ENCODE peak calls at places on chromosomes 12 and 14, in eight cellular contexts. One of them, this sample, is unnamed.

GRCh38 chr14:88518592-88519512 is 36.0 kb downstream of the PTPN21 start:
- DNase-seq in neural progenitor cell: no peak
- DNase-seq in colonic mucosa: no peak
- DNase-seq in pancreas: no peak
- DNase-seq in left lung: no peak
- DNase-seq in OCI-LY7: no peak
- DNase-seq in CD8-positive, alpha-beta T cell: no peak
- DNase-seq in HCT116: no peak
- DNase-seq in this sample: no peak

GRCh38 chr12:81354327-81354932 is 276.6 kb downstream of the ACSS3 start:
- DNase-seq in neural progenitor cell: no peak
- DNase-seq in colonic mucosa: no peak
- DNase-seq in pancreas: no peak
- DNase-seq in left lung: no peak
- DNase-seq in OCI-LY7: no peak
- DNase-seq in CD8-positive, alpha-beta T cell: no peak
- DNase-seq in HCT116: no peak
- DNase-seq in this sample: no peak

GRCh38 chr12:22544038-22544979 is at the start of gene C2CD5:
- DNase-seq in neural progenitor cell: peak
- DNase-seq in colonic mucosa: peak
- DNase-seq in pancreas: peak
- DNase-seq in left lung: peak
- DNase-seq in OCI-LY7: peak
- DNase-seq in CD8-positive, alpha-beta T cell: peak
- DNase-seq in HCT116: peak
- DNase-seq in this sample: peak

GRCh38 chr14:68886109-68886434 is 93.0 kb downstream of the ACTN1 start:
- DNase-seq in neural progenitor cell: no peak
- DNase-seq in colonic mucosa: no peak
- DNase-seq in pancreas: no peak
- DNase-seq in left lung: no peak
- DNase-seq in OCI-LY7: no peak
- DNase-seq in CD8-positive, alpha-beta T cell: no peak
- DNase-seq in HCT116: no peak
- DNase-seq in this sample: no peak

GRCh38 chr12:102454808-102455760 is 25.3 kb downstream of the IGF1 start:
- DNase-seq in neural progenitor cell: no peak
- DNase-seq in colonic mucosa: no peak
- DNase-seq in pancreas: no peak
- DNase-seq in left lung: no peak
- DNase-seq in OCI-LY7: no peak
- DNase-seq in CD8-positive, alpha-beta T cell: no peak
- DNase-seq in HCT116: no peak
- DNase-seq in this sample: no peak

GRCh38 chr12:95481072-95481471 is 7.1 kb downstream of the METAP2 start:
- DNase-seq in neural progenitor cell: no peak
- DNase-seq in colonic mucosa: no peak
- DNase-seq in pancreas: no peak
- DNase-seq in left lung: no peak
- DNase-seq in OCI-LY7: no peak
- DNase-seq in CD8-positive, alpha-beta T cell: no peak
- DNase-seq in HCT116: no peak
- DNase-seq in this sample: no peak

GRCh38 chr12:2588345-2588744 is 206.4 kb upstream of the FKBP4 start:
- DNase-seq in neural progenitor cell: no peak
- DNase-seq in colonic mucosa: no peak
- DNase-seq in pancreas: no peak
- DNase-seq in left lung: no peak
- DNase-seq in OCI-LY7: no peak
- DNase-seq in CD8-positive, alpha-beta T cell: no peak
- DNase-seq in HCT116: no peak
- DNase-seq in this sample: no peak

GRCh38 chr12:1473418-1473817 is 121.0 kb downstream of the FBXL14 start:
- DNase-seq in neural progenitor cell: no peak
- DNase-seq in colonic mucosa: no peak
- DNase-seq in pancreas: no peak
- DNase-seq in left lung: no peak
- DNase-seq in OCI-LY7: no peak
- DNase-seq in CD8-positive, alpha-beta T cell: peak
- DNase-seq in HCT116: no peak
- DNase-seq in this sample: no peak

GRCh38 chr14:34951286-34951685 is 31.5 kb upstream of the SRP54 start:
- DNase-seq in neural progenitor cell: no peak
- DNase-seq in colonic mucosa: no peak
- DNase-seq in pancreas: no peak
- DNase-seq in left lung: no peak
- DNase-seq in OCI-LY7: no peak
- DNase-seq in CD8-positive, alpha-beta T cell: no peak
- DNase-seq in HCT116: no peak
- DNase-seq in this sample: no peak

DNA sequence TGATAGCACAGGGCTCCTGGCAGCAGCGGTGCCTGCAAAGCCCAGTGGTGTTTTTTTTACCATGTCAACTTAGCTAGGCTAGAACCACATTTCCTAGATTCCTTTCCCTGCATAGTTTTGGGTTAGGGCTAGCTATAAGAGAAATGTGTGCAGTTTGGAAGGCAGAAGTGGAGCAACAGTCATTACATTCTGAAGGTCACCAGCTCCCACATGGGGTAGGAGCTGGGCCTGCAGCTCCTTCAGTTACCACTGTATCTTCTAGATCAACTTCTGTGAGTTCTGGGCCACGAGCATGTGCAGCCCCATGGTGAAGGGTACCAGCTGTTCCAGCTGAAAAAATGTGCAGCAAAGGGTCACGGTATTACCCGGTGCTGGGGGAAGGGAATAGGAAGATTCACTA is 2.3 kb upstream of the SLC25A3 start:
- DNase-seq in neural progenitor cell: no peak
- DNase-seq in colonic mucosa: no peak
- DNase-seq in pancreas: no peak
- DNase-seq in left lung: no peak
- DNase-seq in OCI-LY7: peak
- DNase-seq in CD8-positive, alpha-beta T cell: no peak
- DNase-seq in HCT116: no peak
- DNase-seq in this sample: no peak
- TF ChIP-seq CTCF in neural progenitor cell: no peak
- TF ChIP-seq CTCF in colonic mucosa: no peak
- TF ChIP-seq CTCF in pancreas: no peak
- TF ChIP-seq CTCF in left lung: no peak
- TF ChIP-seq CTCF in OCI-LY7: peak
- TF ChIP-seq CTCF in CD8-positive, alpha-beta T cell: no peak
- TF ChIP-seq CTCF in HCT116: no peak
- TF ChIP-seq CTCF in this sample: no peak

GRCh38 chr12:124660846-124661245 is 93.4 kb upstream of the NCOR2 start:
- DNase-seq in neural progenitor cell: peak
- DNase-seq in colonic mucosa: no peak
- DNase-seq in pancreas: no peak
- DNase-seq in left lung: no peak
- DNase-seq in OCI-LY7: no peak
- DNase-seq in CD8-positive, alpha-beta T cell: no peak
- DNase-seq in HCT116: no peak
- DNase-seq in this sample: no peak
- H3K27ac ChIP-seq in neural progenitor cell: peak
- H3K27ac ChIP-seq in colonic mucosa: no peak
- H3K27ac ChIP-seq in pancreas: no peak
- H3K27ac ChIP-seq in left lung: no peak
- H3K27ac ChIP-seq in OCI-LY7: no peak
- H3K27ac ChIP-seq in CD8-positive, alpha-beta T cell: no peak
- H3K27ac ChIP-seq in HCT116: no peak
- H3K27ac ChIP-seq in this sample: peak

DNA sequence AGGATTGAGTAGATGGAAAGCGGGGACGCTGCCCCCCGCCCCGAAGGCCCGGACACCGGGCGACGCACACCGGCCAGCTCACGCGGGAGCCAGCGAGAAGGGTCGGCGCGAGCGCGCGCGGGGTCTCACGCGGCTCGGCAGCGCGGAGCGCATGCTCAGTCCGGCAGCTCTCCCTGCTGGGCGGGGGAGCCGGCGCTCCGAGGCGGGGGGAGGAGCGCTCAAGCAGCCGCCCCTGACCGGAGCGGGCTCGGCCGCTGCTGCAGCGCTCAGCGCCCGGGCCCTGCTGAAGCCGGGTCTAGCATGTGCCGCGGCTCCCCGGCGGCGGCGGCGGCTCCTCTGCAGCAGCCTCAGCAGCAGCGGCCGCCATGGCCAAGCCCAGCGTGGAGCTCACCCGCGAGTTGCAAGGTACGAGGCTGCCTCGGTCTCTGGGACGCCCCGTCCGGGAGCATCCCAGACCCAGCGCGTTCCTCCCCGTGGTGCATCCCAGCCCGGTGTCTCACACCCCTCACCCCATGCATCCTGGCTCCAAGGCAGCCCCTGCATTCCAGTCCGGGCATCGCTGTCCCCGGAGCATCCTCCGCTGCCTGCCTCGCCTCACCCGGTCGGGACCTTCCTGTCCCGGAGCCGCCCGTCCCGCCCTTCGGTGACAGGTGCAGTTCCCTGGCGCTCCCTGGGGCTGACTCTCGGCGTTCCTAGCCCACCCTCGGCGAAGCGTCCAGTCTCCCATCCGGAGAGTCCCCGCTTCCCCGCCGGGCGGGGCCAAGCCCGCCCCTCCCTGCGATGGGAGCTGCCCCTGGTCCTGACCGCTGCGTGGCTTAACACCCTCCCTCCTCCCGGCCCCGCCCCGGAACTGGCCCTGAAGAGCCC is at the start of gene CARMIL3:
- DNase-seq in neural progenitor cell: peak
- DNase-seq in colonic mucosa: peak
- DNase-seq in pancreas: peak
- DNase-seq in left lung: peak
- DNase-seq in OCI-LY7: peak
- DNase-seq in CD8-positive, alpha-beta T cell: peak
- DNase-seq in HCT116: no peak
- DNase-seq in this sample: peak
- H3K4me3 ChIP-seq in neural progenitor cell: peak
- H3K4me3 ChIP-seq in colonic mucosa: peak
- H3K4me3 ChIP-seq in pancreas: peak
- H3K4me3 ChIP-seq in left lung: peak
- H3K4me3 ChIP-seq in OCI-LY7: peak
- H3K4me3 ChIP-seq in CD8-positive, alpha-beta T cell: peak
- H3K4me3 ChIP-seq in HCT116: peak
- H3K4me3 ChIP-seq in this sample: peak

GRCh38 chr12:112524676-112525425 is 106.1 kb downstream of the PTPN11 start:
- DNase-seq in neural progenitor cell: no peak
- DNase-seq in colonic mucosa: no peak
- DNase-seq in pancreas: no peak
- DNase-seq in left lung: no peak
- DNase-seq in OCI-LY7: no peak
- DNase-seq in CD8-positive, alpha-beta T cell: no peak
- DNase-seq in HCT116: no peak
- DNase-seq in this sample: no peak
- TF ChIP-seq CTCF in neural progenitor cell: peak
- TF ChIP-seq CTCF in colonic mucosa: no peak
- TF ChIP-seq CTCF in pancreas: no peak
- TF ChIP-seq CTCF in left lung: no peak
- TF ChIP-seq CTCF in OCI-LY7: no peak
- TF ChIP-seq CTCF in CD8-positive, alpha-beta T cell: no peak
- TF ChIP-seq CTCF in HCT116: no peak
- TF ChIP-seq CTCF in this sample: no peak

GRCh38 chr14:64757601-64758000 is 53.4 kb downstream of the PLEKHG3 start:
- DNase-seq in neural progenitor cell: no peak
- DNase-seq in colonic mucosa: no peak
- DNase-seq in pancreas: peak
- DNase-seq in left lung: no peak
- DNase-seq in OCI-LY7: no peak
- DNase-seq in CD8-positive, alpha-beta T cell: no peak
- DNase-seq in HCT116: no peak
- DNase-seq in this sample: no peak
- H3K27ac ChIP-seq in neural progenitor cell: no peak
- H3K27ac ChIP-seq in colonic mucosa: no peak
- H3K27ac ChIP-seq in pancreas: peak
- H3K27ac ChIP-seq in left lung: peak
- H3K27ac ChIP-seq in OCI-LY7: no peak
- H3K27ac ChIP-seq in CD8-positive, alpha-beta T cell: no peak
- H3K27ac ChIP-seq in HCT116: no peak
- H3K27ac ChIP-seq in this sample: no peak

GRCh38 chr14:89701079-89702043 is 253.2 kb downstream of the EFCAB11 start:
- DNase-seq in neural progenitor cell: peak
- DNase-seq in colonic mucosa: peak
- DNase-seq in pancreas: peak
- DNase-seq in left lung: peak
- DNase-seq in OCI-LY7: peak
- DNase-seq in CD8-positive, alpha-beta T cell: peak
- DNase-seq in HCT116: peak
- DNase-seq in this sample: peak
- H3K4me3 ChIP-seq in neural progenitor cell: peak
- H3K4me3 ChIP-seq in colonic mucosa: peak
- H3K4me3 ChIP-seq in pancreas: peak
- H3K4me3 ChIP-seq in left lung: peak
- H3K4me3 ChIP-seq in OCI-LY7: peak
- H3K4me3 ChIP-seq in CD8-positive, alpha-beta T cell: peak
- H3K4me3 ChIP-seq in HCT116: peak
- H3K4me3 ChIP-seq in this sample: peak